ENCODE peak calls at places on chromosomes 5 and 9, in four cellular contexts. M is GM23248, W is MM.1S, S is neural progenitor cell. V is an unnamed sample.

GRCh38 chr5:165184183-165184582 is 1678.8 kb downstream of the MAT2B start:
- DNase-seq in S (no peak), M (no peak), W (no peak), V (no peak)

GRCh38 chr9:35559792-35560530 is 45.1 kb upstream of the TESK1 start:
- DNase-seq in W (no peak), S (no peak), M (no peak), V (no peak)

GRCh38 chr5:165134146-165134545 is 1628.7 kb downstream of the MAT2B start:
- DNase-seq in M (no peak), S (no peak), W (no peak), V (no peak)

GRCh38 chr9:94757158-94757557 is 30.7 kb downstream of the AOPEP start:
- DNase-seq in W (no peak), S (no peak), M (peak; percentile 68), V (no peak)

GRCh38 chr5:122327110-122327509 is 15.1 kb downstream of the SNCAIP start:
- DNase-seq in M (no peak), W (no peak), S (no peak), V (no peak)

GRCh38 chr9:124259273-124260078 is 1.7 kb downstream of the NEK6 start:
- DNase-seq in W (no peak), M (peak; percentile 89), S (peak; percentile 59), V (peak; percentile 43)

GRCh38 chr9:101711330-101711941 is 27.0 kb downstream of the GRIN3A start:
- DNase-seq in M (peak; percentile 22), S (peak; percentile 47), W (peak; percentile 20), V (peak; percentile 34)

GRCh38 chr5:67089200-67089725 is 107.3 kb downstream of the CD180 start:
- DNase-seq in M (peak; percentile 50), S (peak; percentile 31), W (no peak), V (no peak)

GRCh38 chr9:80994892-80995291 is 694.5 kb downstream of the TLE1 start:
- DNase-seq in S (no peak), W (no peak), M (peak; percentile 7), V (no peak)

GRCh38 chr5:67246108-67246507 is 49.5 kb upstream of the CD180 start:
- DNase-seq in M (peak; percentile 74), W (peak; percentile 71), S (peak; percentile 79), V (peak; percentile 77)

GRCh38 chr9:71465392-71465791 is 302.9 kb downstream of the CEMIP2 start:
- DNase-seq in M (no peak), W (no peak), S (no peak), V (no peak)

GRCh38 chr5:64874753-64875152 is 106.0 kb downstream of the CWC27 start:
- DNase-seq in S (no peak), M (no peak), W (no peak), V (no peak)

GRCh38 chr5:173790177-173790719 is 97.9 kb upstream of the CPEB4 start:
- DNase-seq in S (no peak), M (no peak), W (peak; percentile 69), V (peak; percentile 71)

DNA sequence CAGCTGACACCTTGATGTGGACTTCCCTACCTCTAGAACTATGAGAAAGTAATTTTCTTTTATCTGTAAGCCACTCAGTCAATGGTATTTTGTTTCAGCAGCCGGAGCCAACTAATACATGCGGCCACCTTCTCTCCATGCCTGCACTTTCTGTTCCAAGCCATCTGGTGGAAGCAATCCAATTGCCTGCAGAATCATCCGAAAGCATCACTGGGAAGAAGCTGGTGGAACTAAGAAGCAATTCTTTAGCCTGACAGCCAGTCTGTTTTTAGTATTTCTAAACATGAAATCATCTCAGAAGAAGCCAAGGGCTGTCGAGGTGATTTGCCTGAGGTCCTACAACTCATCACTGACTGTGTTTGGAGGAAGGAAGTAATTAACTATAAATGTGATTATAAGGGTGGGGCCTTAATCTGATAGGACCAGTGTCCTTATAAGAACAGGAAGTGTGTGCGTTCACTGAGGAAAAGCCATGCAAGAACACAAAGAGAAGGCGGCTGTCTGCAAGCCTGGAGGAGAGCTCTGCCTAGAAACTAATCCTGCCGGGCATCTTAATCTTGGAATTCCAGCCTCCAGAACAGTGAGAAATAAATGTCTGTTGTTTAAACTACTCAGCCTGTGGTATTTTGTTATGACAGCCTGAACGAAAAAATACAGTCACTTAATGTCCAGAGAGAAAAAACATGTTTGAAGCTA is 49.1 kb downstream of the NXNL2 start:
- DNase-seq in W (no peak), S (peak; percentile 45), M (peak; percentile 82), V (peak; percentile 5)
- TF ChIP-seq EZH2phosphoT487 in W (no peak), S (no peak), M (no peak), V (no peak)

DNA sequence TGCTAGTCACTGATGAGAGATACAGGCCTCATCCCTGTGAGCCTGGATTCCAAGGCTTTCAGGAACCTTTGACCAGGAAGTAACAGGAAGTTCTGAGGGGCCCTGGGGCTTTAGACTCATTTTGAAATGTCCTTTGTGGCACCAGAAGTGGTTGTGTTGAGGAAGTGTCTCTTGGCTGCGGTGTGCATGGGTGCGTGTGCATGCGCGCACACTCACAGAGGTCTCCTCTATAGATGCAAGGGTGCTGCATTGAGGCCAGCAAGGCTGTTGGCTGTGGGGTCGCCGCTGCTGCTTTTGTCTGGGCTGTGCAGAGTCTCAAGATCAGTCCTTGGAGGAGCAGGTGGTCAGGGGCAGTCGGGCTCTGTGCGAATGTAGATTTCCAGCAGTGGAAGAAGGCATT is 7.6 kb downstream of the RAB24 start:
- DNase-seq in W (no peak), M (no peak), S (no peak), V (no peak)
- H2AFZ ChIP-seq in W (no peak overlapping the region), M (no peak overlapping the region), S (no peak overlapping the region), V (no peak overlapping the region)

GRCh38 chr5:72281764-72282499 is 38.1 kb downstream of the MRPS27 start:
- DNase-seq in W (no peak), M (peak; percentile 80), S (no peak), V (no peak)

GRCh38 chr5:72282878-72283277 is 37.2 kb downstream of the MRPS27 start:
- DNase-seq in S (no peak), M (peak; percentile 46), W (no peak), V (no peak)

GRCh38 chr5:72281430-72281763 is 38.6 kb downstream of the MRPS27 start:
- DNase-seq in W (no peak), M (no peak), S (no peak), V (no peak)

GRCh38 chr5:72284674-72285424 is 35.2 kb downstream of the MRPS27 start:
- DNase-seq in W (no peak), M (no peak), S (no peak), V (peak; percentile 31)

DNA sequence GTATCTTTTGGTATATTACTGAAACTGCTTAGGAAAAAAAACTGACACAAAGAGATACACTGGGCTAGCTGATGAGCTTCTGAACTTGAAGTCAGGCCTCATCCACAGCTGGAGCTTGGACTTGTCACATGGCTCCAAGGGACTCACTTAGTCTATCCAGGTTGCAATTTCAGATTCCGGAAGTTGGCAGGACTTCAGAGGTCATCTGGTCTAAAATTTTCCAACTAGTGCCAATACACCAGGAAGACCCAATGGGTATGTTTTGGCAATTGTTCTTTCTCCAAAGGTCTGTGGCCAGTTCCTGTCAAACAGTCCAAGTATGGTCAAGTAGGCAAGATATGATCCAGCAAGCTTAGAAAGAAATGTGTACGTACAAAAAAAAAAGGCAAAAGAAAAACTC is 36.7 kb downstream of the MRPS27 start:
- DNase-seq in W (no peak), S (no peak), M (no peak), V (no peak)
- H3K36me3 ChIP-seq in W (no peaks in the 10 kb centered on the region), S (peaks cover 5% of the 10 kb centered on the region), M (no peaks in the 10 kb centered on the region), V (peaks cover 83% of the 10 kb centered on the region)

DNA sequence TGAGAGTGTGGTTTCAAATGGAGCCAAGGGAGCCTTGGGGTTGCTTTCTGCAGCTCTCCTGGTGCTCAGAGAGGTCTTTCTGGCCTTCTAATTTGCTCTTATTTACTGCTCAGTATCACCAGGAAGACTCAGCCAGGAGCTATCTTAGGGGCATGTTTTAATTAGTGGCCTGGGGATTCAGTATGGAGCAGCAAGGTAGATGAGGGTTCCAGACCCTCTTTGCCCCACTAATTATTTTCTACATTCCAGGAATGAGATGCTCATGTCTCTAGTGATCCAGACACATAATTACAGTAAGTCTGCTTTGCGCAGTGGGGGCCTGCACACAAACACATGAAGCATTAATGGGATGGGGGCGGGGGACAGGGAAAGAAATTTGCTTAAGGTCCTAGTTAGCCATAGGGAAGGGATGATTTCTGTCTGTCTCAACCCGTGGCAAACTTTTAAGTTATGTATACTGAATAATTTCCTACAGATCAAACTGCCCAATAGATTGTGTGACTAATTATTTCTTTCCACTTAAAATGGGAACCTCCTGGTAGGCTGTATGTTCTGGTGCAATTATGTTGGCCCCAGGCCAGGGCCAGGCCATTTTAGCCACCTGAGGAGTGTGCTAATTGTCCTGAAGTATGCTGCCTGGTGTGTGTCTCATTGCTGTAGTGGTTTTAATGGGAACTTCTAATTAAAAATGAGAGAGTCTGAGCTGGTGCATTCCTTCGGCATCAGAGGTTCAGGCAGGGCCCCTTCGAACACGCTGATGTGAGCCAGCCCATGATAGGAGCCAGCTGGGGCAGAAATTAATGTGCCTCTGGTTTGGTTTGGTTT is 134.4 kb downstream of the PTTG1 start:
- DNase-seq in M (peak; percentile 20), S (peak; percentile 22), W (no peak), V (no peak)
- TF ChIP-seq EZH2phosphoT487 in M (no peak), S (no peak), W (no peak), V (no peak)

GRCh38 chr5:107770051-107770450 is 99.3 kb upstream of the EFNA5 start:
- DNase-seq in S (no peak), M (no peak), W (no peak), V (no peak)
- H2AFZ ChIP-seq in S (peak overlapping the region; percentile 11), M (no peak overlapping the region), W (no peak overlapping the region), V (no peak overlapping the region)

GRCh38 chr5:139488269-139488668 is 5.7 kb upstream of the STING1 start:
- DNase-seq in W (no peak), S (no peak), M (no peak), V (no peak)

GRCh38 chr5:139495644-139496435 is 13.3 kb upstream of the STING1 start:
- DNase-seq in S (no peak), M (peak; percentile 83), W (no peak), V (no peak)

GRCh38 chr5:139494832-139495231 is 12.3 kb upstream of the STING1 start:
- DNase-seq in M (peak; percentile 64), S (no peak), W (no peak), V (no peak)

GRCh38 chr5:139494256-139494655 is 11.7 kb upstream of the STING1 start:
- DNase-seq in S (no peak), W (no peak), M (peak; percentile 37), V (no peak)

GRCh38 chr5:139492700-139493192 is 10.2 kb upstream of the STING1 start:
- DNase-seq in S (no peak), W (no peak), M (peak; percentile 70), V (no peak)
- H3K36me3 ChIP-seq in S (no peaks in the 10 kb centered on the region), W (no peaks in the 10 kb centered on the region), M (no peaks in the 10 kb centered on the region), V (no peaks in the 10 kb centered on the region)